ENCODE peak calls at places on chromosomes 12 and 14, in nine cellular contexts. B is fibroblast of lung; Z is activated naive CD4-positive, alpha-beta T cell treated with Interleukin-2 at 50 U/mL for 16 hours; Y is fibroblast of gingiva; A is NCI-H2107; I is fibroblast of the aortic adventitia; Q is neuronal stem cell; O is esophagus squamous epithelium; X is stimulated activated CD4-positive, alpha-beta T cell treated with anti-CD3 and anti-CD28 coated beads, Interleukin-1b, Interleukin-23, amount 100 ng/mL, for 48 hours. H is an unnamed sample.

GRCh38 chr12:12646483-12647072 is 34.9 kb downstream of the CREBL2 start:
- DNase-seq in Y (no peak), A (no peak), O (no peak), Z (no peak), X (no peak), Q (no peak), B (no peak), I (no peak), H (no peak)

GRCh38 chr14:73238262-73238852 is 1.1 kb downstream of the PAPLN start:
- DNase-seq in A (no peak), Q (no peak), Z (no peak), O (no peak), Y (peak), B (peak), I (peak), X (no peak), H (no peak)

GRCh38 chr12:5907812-5908211 is 37.2 kb downstream of the ANO2 start:
- DNase-seq in Y (no peak), A (no peak), I (no peak), B (no peak), Z (no peak), O (no peak), Q (no peak), X (no peak), H (peak)

GRCh38 chr12:1632702-1633101 is 3.7 kb downstream of the WNT5B start:
- DNase-seq in X (no peak), Y (no peak), Q (no peak), I (no peak), B (no peak), Z (no peak), O (no peak), A (no peak), H (no peak)

GRCh38 chr12:124952295-124952694 is 36.6 kb downstream of the DHX37 start:
- DNase-seq in Q (no peak), B (no peak), Z (no peak), A (no peak), Y (no peak), O (no peak), I (no peak), X (no peak), H (no peak)

GRCh38 chr14:100578552-100578951 is 8.7 kb downstream of the BEGAIN start:
- DNase-seq in Z (no peak), Q (no peak), Y (no peak), A (no peak), I (no peak), X (no peak), O (no peak), B (peak), H (no peak)

GRCh38 chr12:124738636-124739467 is 124.8 kb downstream of the SCARB1 start:
- DNase-seq in I (no peak), B (peak), X (no peak), Q (peak), Y (no peak), Z (no peak), O (no peak), A (no peak), H (no peak)

GRCh38 chr12:12327802-12328201 is 22.2 kb downstream of the MANSC1 start:
- DNase-seq in B (peak), X (no peak), Q (no peak), I (peak), Y (peak), O (no peak), A (no peak), Z (no peak), H (no peak)

GRCh38 chr14:87690076-87690661 is 302.8 kb downstream of the GALC start:
- DNase-seq in X (no peak), Q (no peak), Y (no peak), Z (no peak), B (no peak), I (no peak), O (no peak), A (no peak), H (no peak)

GRCh38 chr14:89349196-89350008 is 67.6 kb downstream of the FOXN3 start:
- DNase-seq in Q (peak), B (peak), A (peak), O (no peak), Y (no peak), I (no peak), Z (no peak), X (no peak), H (no peak)

GRCh38 chr12:104886418-104887401 is 71.4 kb downstream of the SLC41A2 start:
- DNase-seq in Z (no peak), O (no peak), B (peak), Q (no peak), Y (peak), X (no peak), A (no peak), I (peak), H (no peak)